ENCODE peak calls at places on chromosomes 12 and 14, in eight cellular contexts. U is NCI-H524, F is T-helper 2 cell, P is ovary, T is endothelial cell, J is GM03348, X is left ventricle myocardium superior, O is C1 segment of cervical spinal cord. N is an unnamed sample.

GRCh38 chr12:124898200-124898950 is 16.1 kb downstream of the UBC start:
- DNase-seq in F (peak; percentile 56), X (peak; percentile 59), T (peak; percentile 35), P (no peak), U (peak; percentile 61), J (peak; percentile 55), O (peak; percentile 46), N (no peak)

GRCh38 chr12:122363782-122364181 is 58.7 kb downstream of the CLIP1 start:
- DNase-seq in X (no peak), P (no peak), U (no peak), J (no peak), F (no peak), O (no peak), T (no peak), N (no peak)

GRCh38 chr14:101495827-101496778 is 65.2 kb upstream of the DIO3 start:
- DNase-seq in X (no peak), U (no peak), T (no peak), P (peak; percentile 41), O (no peak), F (no peak), J (no peak), N (no peak)

GRCh38 chr14:58718226-58718625 is 80.5 kb downstream of the DACT1 start:
- DNase-seq in J (no peak), T (no peak), P (no peak), X (no peak), U (no peak), F (no peak), O (no peak), N (no peak)

GRCh38 chr12:107564946-107565345 is 120.7 kb upstream of the PWP1 start:
- DNase-seq in J (peak; percentile 29), O (no peak), X (no peak), U (peak; percentile 65), F (no peak), P (no peak), T (peak; percentile 33), N (no peak)

GRCh38 chr12:38872181-38872580 is 33.2 kb downstream of the CPNE8 start:
- DNase-seq in P (no peak), O (no peak), U (no peak), T (no peak), X (no peak), J (no peak), F (no peak), N (no peak)

GRCh38 chr12:120337730-120338129 is 10.2 kb upstream of the PLA2G1B start:
- DNase-seq in T (no peak), P (no peak), X (no peak), J (no peak), F (no peak), U (no peak), O (no peak), N (no peak)

GRCh38 chr12:49567611-49568441 is at the start of gene MCRS1:
- DNase-seq in U (peak; percentile 84), F (peak; percentile 86), J (peak; percentile 99), X (peak; percentile 89), P (peak; percentile 89), O (peak; percentile 92), T (peak; percentile 77), N (peak; percentile 79)

GRCh38 chr14:87131879-87132278 is 861.1 kb downstream of the GALC start:
- DNase-seq in P (no peak), O (no peak), T (no peak), X (no peak), J (peak; percentile 52), F (no peak), U (peak; percentile 72), N (peak; percentile 94)

GRCh38 chr12:10801727-10802126 is 700 bp downstream of the TAS2R7 start:
- DNase-seq in F (no peak), J (no peak), P (no peak), O (no peak), U (no peak), X (no peak), T (no peak), N (no peak)

GRCh38 chr12:124607681-124608425 is 40.4 kb upstream of the NCOR2 start:
- DNase-seq in J (no peak), T (no peak), O (no peak), P (no peak), U (no peak), F (no peak), X (no peak), N (peak; percentile 4)

GRCh38 chr12:19967486-19967885 is 400.9 kb upstream of the PDE3A start:
- DNase-seq in X (no peak), U (peak; percentile 12), T (no peak), O (no peak), P (no peak), F (no peak), J (peak; percentile 87), N (peak; percentile 96)

GRCh38 chr12:1122803-1123202 is 131.8 kb downstream of the ERC1 start:
- DNase-seq in F (peak; percentile 49), O (no peak), J (no peak), T (no peak), U (peak; percentile 14), P (no peak), X (no peak), N (no peak)

GRCh38 chr12:133073836-133074235 is 6.9 kb upstream of the ZNF140 start:
- DNase-seq in X (no peak), O (no peak), F (no peak), U (no peak), P (no peak), T (no peak), J (no peak), N (no peak)

GRCh38 chr12:65853489-65854157 is 29.3 kb downstream of the HMGA2 start:
- DNase-seq in J (peak; percentile 30), T (no peak), O (no peak), U (no peak), X (no peak), F (no peak), P (no peak), N (no peak)

GRCh38 chr14:68730811-68731425 is 61.9 kb downstream of the ZFP36L1 start:
- DNase-seq in F (no peak), O (peak; percentile 19), X (no peak), P (no peak), T (no peak), J (no peak), U (peak; percentile 16), N (no peak)

GRCh38 chr12:51238037-51238509 is 553 bp upstream of the DAZAP2 start:
- DNase-seq in J (no peak), U (peak; percentile 36), T (no peak), P (no peak), O (no peak), F (no peak), X (no peak), N (no peak)

GRCh38 chr12:76623929-76624328 is 64.4 kb upstream of the OSBPL8 start:
- DNase-seq in O (no peak), U (no peak), T (no peak), X (no peak), P (no peak), F (no peak), J (peak; percentile 22), N (peak; percentile 75)

GRCh38 chr12:47870175-47870781 is 34.5 kb downstream of the VDR start:
- DNase-seq in U (no peak), P (no peak), T (peak; percentile 54), X (peak; percentile 75), O (no peak), F (no peak), J (peak; percentile 68), N (no peak)

GRCh38 chr14:103296007-103296406 is 38.0 kb upstream of the EIF5 start:
- DNase-seq in T (no peak), P (no peak), X (no peak), O (no peak), U (no peak), J (peak; percentile 26), F (no peak), N (peak; percentile 14)

GRCh38 chr14:53226553-53226952 is 73.4 kb upstream of the DDHD1 start:
- DNase-seq in J (no peak), X (peak; percentile 49), O (no peak), F (no peak), U (no peak), T (no peak), P (no peak), N (no peak)

N was measured in kidney glomerular epithelial cell.